ENCODE peak calls at places on chromosome 4, in nine cellular contexts. One of them, this sample, is unnamed.

GRCh38 chr4:137156054-137156453 is 376.2 kb downstream of the PCDH18 start:
- DNase-seq in iPS-NIHi11: no peak
- DNase-seq in thoracic aorta: no peak
- DNase-seq in EH: peak; percentile 91
- DNase-seq in IMR-90: peak; percentile 69
- DNase-seq in NCI-H1436: no peak
- DNase-seq in activated naive CD8-positive, alpha-beta T cell treated with anti-CD3 and anti-CD28 coated beads, Interleukin-2, amount 10 ng/mL, durations not matched to agents 7 days and 5 days: no peak
- DNase-seq in NCI-H510A: no peak
- DNase-seq in OCI-M1: no peak
- DNase-seq in this sample: no peak

GRCh38 chr4:151611960-151612359 is 148.8 kb downstream of the GATB start:
- DNase-seq in EH: no peak
- DNase-seq in NCI-H510A: no peak
- DNase-seq in iPS-NIHi11: no peak
- DNase-seq in IMR-90: no peak
- DNase-seq in NCI-H1436: no peak
- DNase-seq in activated naive CD8-positive, alpha-beta T cell treated with anti-CD3 and anti-CD28 coated beads, Interleukin-2, amount 10 ng/mL, durations not matched to agents 7 days and 5 days: no peak
- DNase-seq in OCI-M1: no peak
- DNase-seq in thoracic aorta: no peak
- DNase-seq in this sample: no peak

GRCh38 chr4:140688711-140689598 is 67.2 kb downstream of the TBC1D9 start:
- DNase-seq in NCI-H1436: no peak
- DNase-seq in OCI-M1: no peak
- DNase-seq in NCI-H510A: no peak
- DNase-seq in iPS-NIHi11: no peak
- DNase-seq in EH: peak; percentile 33
- DNase-seq in activated naive CD8-positive, alpha-beta T cell treated with anti-CD3 and anti-CD28 coated beads, Interleukin-2, amount 10 ng/mL, durations not matched to agents 7 days and 5 days: no peak
- DNase-seq in IMR-90: peak; percentile 23
- DNase-seq in thoracic aorta: no peak
- DNase-seq in this sample: no peak

GRCh38 chr4:151218343-151218742 is 58.6 kb upstream of the PRSS48 start:
- DNase-seq in iPS-NIHi11: no peak
- DNase-seq in activated naive CD8-positive, alpha-beta T cell treated with anti-CD3 and anti-CD28 coated beads, Interleukin-2, amount 10 ng/mL, durations not matched to agents 7 days and 5 days: no peak
- DNase-seq in NCI-H1436: no peak
- DNase-seq in NCI-H510A: no peak
- DNase-seq in EH: peak; percentile 41
- DNase-seq in OCI-M1: no peak
- DNase-seq in IMR-90: peak; percentile 53
- DNase-seq in thoracic aorta: no peak
- DNase-seq in this sample: no peak

GRCh38 chr4:96649536-96649935 is 809.6 kb downstream of the PDHA2 start:
- DNase-seq in thoracic aorta: no peak
- DNase-seq in activated naive CD8-positive, alpha-beta T cell treated with anti-CD3 and anti-CD28 coated beads, Interleukin-2, amount 10 ng/mL, durations not matched to agents 7 days and 5 days: no peak
- DNase-seq in NCI-H1436: no peak
- DNase-seq in EH: no peak
- DNase-seq in iPS-NIHi11: no peak
- DNase-seq in NCI-H510A: no peak
- DNase-seq in OCI-M1: peak; percentile 73
- DNase-seq in IMR-90: no peak
- DNase-seq in this sample: no peak

GRCh38 chr4:39054497-39054896 is 7.5 kb upstream of the KLHL5 start:
- DNase-seq in thoracic aorta: no peak
- DNase-seq in NCI-H1436: peak; percentile 16
- DNase-seq in activated naive CD8-positive, alpha-beta T cell treated with anti-CD3 and anti-CD28 coated beads, Interleukin-2, amount 10 ng/mL, durations not matched to agents 7 days and 5 days: no peak
- DNase-seq in IMR-90: no peak
- DNase-seq in iPS-NIHi11: no peak
- DNase-seq in EH: no peak
- DNase-seq in OCI-M1: no peak
- DNase-seq in NCI-H510A: no peak
- DNase-seq in this sample: peak; percentile 76

GRCh38 chr4:164894725-164895124 is 17.7 kb downstream of the APELA start:
- DNase-seq in OCI-M1: peak; percentile 35
- DNase-seq in EH: no peak
- DNase-seq in NCI-H510A: no peak
- DNase-seq in thoracic aorta: no peak
- DNase-seq in iPS-NIHi11: no peak
- DNase-seq in activated naive CD8-positive, alpha-beta T cell treated with anti-CD3 and anti-CD28 coated beads, Interleukin-2, amount 10 ng/mL, durations not matched to agents 7 days and 5 days: no peak
- DNase-seq in NCI-H1436: no peak
- DNase-seq in IMR-90: no peak
- DNase-seq in this sample: no peak

GRCh38 chr4:123116412-123116811 is 194.0 kb upstream of the NUDT6 start:
- DNase-seq in IMR-90: peak; percentile 47
- DNase-seq in thoracic aorta: no peak
- DNase-seq in EH: peak; percentile 36
- DNase-seq in activated naive CD8-positive, alpha-beta T cell treated with anti-CD3 and anti-CD28 coated beads, Interleukin-2, amount 10 ng/mL, durations not matched to agents 7 days and 5 days: no peak
- DNase-seq in iPS-NIHi11: no peak
- DNase-seq in NCI-H1436: no peak
- DNase-seq in OCI-M1: no peak
- DNase-seq in NCI-H510A: no peak
- DNase-seq in this sample: no peak

GRCh38 chr4:2036327-2036726 is 22.8 kb upstream of the NAT8L start:
- DNase-seq in IMR-90: no peak
- DNase-seq in iPS-NIHi11: no peak
- DNase-seq in NCI-H510A: no peak
- DNase-seq in OCI-M1: peak; percentile 32
- DNase-seq in EH: no peak
- DNase-seq in NCI-H1436: no peak
- DNase-seq in activated naive CD8-positive, alpha-beta T cell treated with anti-CD3 and anti-CD28 coated beads, Interleukin-2, amount 10 ng/mL, durations not matched to agents 7 days and 5 days: no peak
- DNase-seq in thoracic aorta: no peak
- DNase-seq in this sample: no peak

GRCh38 chr4:120452006-120452405 is 385.4 kb upstream of the MAD2L1 start:
- DNase-seq in OCI-M1: no peak
- DNase-seq in NCI-H1436: no peak
- DNase-seq in EH: no peak
- DNase-seq in NCI-H510A: no peak
- DNase-seq in activated naive CD8-positive, alpha-beta T cell treated with anti-CD3 and anti-CD28 coated beads, Interleukin-2, amount 10 ng/mL, durations not matched to agents 7 days and 5 days: no peak
- DNase-seq in iPS-NIHi11: no peak
- DNase-seq in IMR-90: no peak
- DNase-seq in thoracic aorta: no peak
- DNase-seq in this sample: no peak

GRCh38 chr4:148270600-148270999 is 171.6 kb downstream of the NR3C2 start:
- DNase-seq in IMR-90: no peak
- DNase-seq in NCI-H1436: no peak
- DNase-seq in iPS-NIHi11: peak; percentile 10
- DNase-seq in thoracic aorta: no peak
- DNase-seq in activated naive CD8-positive, alpha-beta T cell treated with anti-CD3 and anti-CD28 coated beads, Interleukin-2, amount 10 ng/mL, durations not matched to agents 7 days and 5 days: no peak
- DNase-seq in OCI-M1: no peak
- DNase-seq in EH: no peak
- DNase-seq in NCI-H510A: no peak
- DNase-seq in this sample: no peak

GRCh38 chr4:183241322-183241640 is 78.8 kb downstream of the CLDN22 start:
- DNase-seq in EH: peak; percentile 72
- DNase-seq in IMR-90: peak; percentile 93
- DNase-seq in OCI-M1: peak; percentile 92
- DNase-seq in thoracic aorta: no peak
- DNase-seq in iPS-NIHi11: no peak
- DNase-seq in activated naive CD8-positive, alpha-beta T cell treated with anti-CD3 and anti-CD28 coated beads, Interleukin-2, amount 10 ng/mL, durations not matched to agents 7 days and 5 days: no peak
- DNase-seq in NCI-H1436: no peak
- DNase-seq in NCI-H510A: no peak
- DNase-seq in this sample: no peak

GRCh38 chr4:24024157-24024556 is 134.3 kb upstream of the PPARGC1A start:
- DNase-seq in thoracic aorta: no peak
- DNase-seq in OCI-M1: no peak
- DNase-seq in EH: peak; percentile 59
- DNase-seq in NCI-H1436: no peak
- DNase-seq in NCI-H510A: no peak
- DNase-seq in IMR-90: peak; percentile 83
- DNase-seq in iPS-NIHi11: no peak
- DNase-seq in activated naive CD8-positive, alpha-beta T cell treated with anti-CD3 and anti-CD28 coated beads, Interleukin-2, amount 10 ng/mL, durations not matched to agents 7 days and 5 days: no peak
- DNase-seq in this sample: no peak

GRCh38 chr4:95510145-95510544 is 38.6 kb downstream of the UNC5C start:
- DNase-seq in EH: no peak
- DNase-seq in thoracic aorta: no peak
- DNase-seq in NCI-H510A: no peak
- DNase-seq in activated naive CD8-positive, alpha-beta T cell treated with anti-CD3 and anti-CD28 coated beads, Interleukin-2, amount 10 ng/mL, durations not matched to agents 7 days and 5 days: no peak
- DNase-seq in NCI-H1436: no peak
- DNase-seq in OCI-M1: peak; percentile 65
- DNase-seq in IMR-90: peak; percentile 13
- DNase-seq in iPS-NIHi11: no peak
- DNase-seq in this sample: peak; percentile 6

GRCh38 chr4:60189286-60189685 is 1010.8 kb upstream of the ADGRL3 start:
- DNase-seq in OCI-M1: no peak
- DNase-seq in NCI-H510A: no peak
- DNase-seq in iPS-NIHi11: no peak
- DNase-seq in NCI-H1436: no peak
- DNase-seq in EH: no peak
- DNase-seq in thoracic aorta: no peak
- DNase-seq in IMR-90: no peak
- DNase-seq in activated naive CD8-positive, alpha-beta T cell treated with anti-CD3 and anti-CD28 coated beads, Interleukin-2, amount 10 ng/mL, durations not matched to agents 7 days and 5 days: no peak
- DNase-seq in this sample: no peak

GRCh38 chr4:53497446-53498069 is 93.7 kb downstream of the LNX1 start:
- DNase-seq in iPS-NIHi11: peak; percentile 62
- DNase-seq in activated naive CD8-positive, alpha-beta T cell treated with anti-CD3 and anti-CD28 coated beads, Interleukin-2, amount 10 ng/mL, durations not matched to agents 7 days and 5 days: no peak
- DNase-seq in IMR-90: peak; percentile 59
- DNase-seq in OCI-M1: no peak
- DNase-seq in NCI-H1436: no peak
- DNase-seq in EH: peak; percentile 79
- DNase-seq in thoracic aorta: no peak
- DNase-seq in NCI-H510A: no peak
- DNase-seq in this sample: no peak

GRCh38 chr4:78310056-78310731 is 241.4 kb upstream of the ANXA3 start:
- DNase-seq in OCI-M1: no peak
- DNase-seq in NCI-H510A: no peak
- DNase-seq in iPS-NIHi11: no peak
- DNase-seq in IMR-90: no peak
- DNase-seq in thoracic aorta: no peak
- DNase-seq in EH: no peak
- DNase-seq in activated naive CD8-positive, alpha-beta T cell treated with anti-CD3 and anti-CD28 coated beads, Interleukin-2, amount 10 ng/mL, durations not matched to agents 7 days and 5 days: no peak
- DNase-seq in NCI-H1436: no peak
- DNase-seq in this sample: no peak

GRCh38 chr4:40515037-40515397 is 114.6 kb downstream of the RBM47 start:
- DNase-seq in NCI-H510A: no peak
- DNase-seq in iPS-NIHi11: no peak
- DNase-seq in EH: no peak
- DNase-seq in IMR-90: peak; percentile 7
- DNase-seq in OCI-M1: peak; percentile 50
- DNase-seq in activated naive CD8-positive, alpha-beta T cell treated with anti-CD3 and anti-CD28 coated beads, Interleukin-2, amount 10 ng/mL, durations not matched to agents 7 days and 5 days: no peak
- DNase-seq in thoracic aorta: no peak
- DNase-seq in NCI-H1436: no peak
- DNase-seq in this sample: no peak

GRCh38 chr4:163161536-163162205 is 5.0 kb downstream of the NAF1 start:
- DNase-seq in activated naive CD8-positive, alpha-beta T cell treated with anti-CD3 and anti-CD28 coated beads, Interleukin-2, amount 10 ng/mL, durations not matched to agents 7 days and 5 days: no peak
- DNase-seq in NCI-H1436: no peak
- DNase-seq in OCI-M1: no peak
- DNase-seq in NCI-H510A: no peak
- DNase-seq in thoracic aorta: no peak
- DNase-seq in EH: peak; percentile 78
- DNase-seq in IMR-90: peak; percentile 95
- DNase-seq in iPS-NIHi11: no peak
- DNase-seq in this sample: no peak

GRCh38 chr4:140426610-140427103 is 791 bp downstream of the CLGN start:
- DNase-seq in IMR-90: no peak
- DNase-seq in activated naive CD8-positive, alpha-beta T cell treated with anti-CD3 and anti-CD28 coated beads, Interleukin-2, amount 10 ng/mL, durations not matched to agents 7 days and 5 days: no peak
- DNase-seq in EH: no peak
- DNase-seq in iPS-NIHi11: peak; percentile 55
- DNase-seq in thoracic aorta: no peak
- DNase-seq in NCI-H1436: peak; percentile 72
- DNase-seq in OCI-M1: peak; percentile 51
- DNase-seq in NCI-H510A: peak; percentile 35
- DNase-seq in this sample: peak; percentile 33

GRCh38 chr4:86977621-86978184 is 42.9 kb downstream of the AFF1 start:
- DNase-seq in OCI-M1: no peak
- DNase-seq in thoracic aorta: no peak
- DNase-seq in EH: peak; percentile 80
- DNase-seq in activated naive CD8-positive, alpha-beta T cell treated with anti-CD3 and anti-CD28 coated beads, Interleukin-2, amount 10 ng/mL, durations not matched to agents 7 days and 5 days: no peak
- DNase-seq in NCI-H1436: peak; percentile 25
- DNase-seq in NCI-H510A: peak; percentile 27
- DNase-seq in iPS-NIHi11: no peak
- DNase-seq in IMR-90: peak; percentile 76
- DNase-seq in this sample: no peak

GRCh38 chr4:98746936-98747658 is 88.7 kb upstream of the TSPAN5 start:
- DNase-seq in NCI-H510A: no peak
- DNase-seq in OCI-M1: no peak
- DNase-seq in thoracic aorta: no peak
- DNase-seq in IMR-90: peak; percentile 28
- DNase-seq in activated naive CD8-positive, alpha-beta T cell treated with anti-CD3 and anti-CD28 coated beads, Interleukin-2, amount 10 ng/mL, durations not matched to agents 7 days and 5 days: no peak
- DNase-seq in NCI-H1436: no peak
- DNase-seq in iPS-NIHi11: no peak
- DNase-seq in EH: no peak
- DNase-seq in this sample: no peak

GRCh38 chr4:106021737-106022410 is 126.6 kb downstream of the NPNT start:
- DNase-seq in EH: no peak
- DNase-seq in iPS-NIHi11: no peak
- DNase-seq in OCI-M1: peak; percentile 92
- DNase-seq in IMR-90: no peak
- DNase-seq in NCI-H510A: no peak
- DNase-seq in NCI-H1436: no peak
- DNase-seq in activated naive CD8-positive, alpha-beta T cell treated with anti-CD3 and anti-CD28 coated beads, Interleukin-2, amount 10 ng/mL, durations not matched to agents 7 days and 5 days: no peak
- DNase-seq in thoracic aorta: no peak
- DNase-seq in this sample: no peak

GRCh38 chr4:182914357-182914756 is 2.8 kb downstream of the DCTD start:
- DNase-seq in iPS-NIHi11: no peak
- DNase-seq in activated naive CD8-positive, alpha-beta T cell treated with anti-CD3 and anti-CD28 coated beads, Interleukin-2, amount 10 ng/mL, durations not matched to agents 7 days and 5 days: no peak
- DNase-seq in IMR-90: no peak
- DNase-seq in EH: no peak
- DNase-seq in NCI-H510A: no peak
- DNase-seq in NCI-H1436: no peak
- DNase-seq in thoracic aorta: no peak
- DNase-seq in OCI-M1: no peak
- DNase-seq in this sample: no peak

GRCh38 chr4:61555789-61556188 is 355.7 kb downstream of the ADGRL3 start:
- DNase-seq in NCI-H1436: no peak
- DNase-seq in iPS-NIHi11: no peak
- DNase-seq in thoracic aorta: no peak
- DNase-seq in NCI-H510A: no peak
- DNase-seq in activated naive CD8-positive, alpha-beta T cell treated with anti-CD3 and anti-CD28 coated beads, Interleukin-2, amount 10 ng/mL, durations not matched to agents 7 days and 5 days: no peak
- DNase-seq in EH: no peak
- DNase-seq in OCI-M1: peak; percentile 79
- DNase-seq in IMR-90: peak; percentile 55
- DNase-seq in this sample: no peak

GRCh38 chr4:90165883-90166282 is 38.7 kb downstream of the CCSER1 start:
- DNase-seq in activated naive CD8-positive, alpha-beta T cell treated with anti-CD3 and anti-CD28 coated beads, Interleukin-2, amount 10 ng/mL, durations not matched to agents 7 days and 5 days: no peak
- DNase-seq in EH: no peak
- DNase-seq in OCI-M1: no peak
- DNase-seq in NCI-H1436: no peak
- DNase-seq in NCI-H510A: no peak
- DNase-seq in IMR-90: no peak
- DNase-seq in iPS-NIHi11: no peak
- DNase-seq in thoracic aorta: no peak
- DNase-seq in this sample: no peak

GRCh38 chr4:51835854-51836253 is 7.1 kb upstream of the DCUN1D4 start:
- DNase-seq in OCI-M1: no peak
- DNase-seq in IMR-90: no peak
- DNase-seq in activated naive CD8-positive, alpha-beta T cell treated with anti-CD3 and anti-CD28 coated beads, Interleukin-2, amount 10 ng/mL, durations not matched to agents 7 days and 5 days: no peak
- DNase-seq in NCI-H510A: no peak
- DNase-seq in iPS-NIHi11: no peak
- DNase-seq in EH: no peak
- DNase-seq in NCI-H1436: no peak
- DNase-seq in thoracic aorta: no peak
- DNase-seq in this sample: no peak

GRCh38 chr4:38132140-38132673 is 172.0 kb downstream of the PTTG2 start:
- DNase-seq in thoracic aorta: peak; percentile 57
- DNase-seq in NCI-H1436: no peak
- DNase-seq in iPS-NIHi11: no peak
- DNase-seq in NCI-H510A: no peak
- DNase-seq in IMR-90: peak; percentile 99
- DNase-seq in OCI-M1: no peak
- DNase-seq in EH: peak; percentile 95
- DNase-seq in activated naive CD8-positive, alpha-beta T cell treated with anti-CD3 and anti-CD28 coated beads, Interleukin-2, amount 10 ng/mL, durations not matched to agents 7 days and 5 days: peak; percentile 48
- DNase-seq in this sample: peak; percentile 7

GRCh38 chr4:154348657-154349056 is 142.9 kb downstream of the DCHS2 start:
- DNase-seq in thoracic aorta: no peak
- DNase-seq in NCI-H510A: no peak
- DNase-seq in OCI-M1: peak; percentile 26
- DNase-seq in EH: no peak
- DNase-seq in NCI-H1436: no peak
- DNase-seq in IMR-90: no peak
- DNase-seq in activated naive CD8-positive, alpha-beta T cell treated with anti-CD3 and anti-CD28 coated beads, Interleukin-2, amount 10 ng/mL, durations not matched to agents 7 days and 5 days: no peak
- DNase-seq in iPS-NIHi11: no peak
- DNase-seq in this sample: no peak

GRCh38 chr4:120088507-120088906 is 21.9 kb upstream of the MAD2L1 start:
- DNase-seq in iPS-NIHi11: no peak
- DNase-seq in OCI-M1: no peak
- DNase-seq in EH: no peak
- DNase-seq in IMR-90: no peak
- DNase-seq in NCI-H510A: no peak
- DNase-seq in activated naive CD8-positive, alpha-beta T cell treated with anti-CD3 and anti-CD28 coated beads, Interleukin-2, amount 10 ng/mL, durations not matched to agents 7 days and 5 days: no peak
- DNase-seq in thoracic aorta: no peak
- DNase-seq in NCI-H1436: no peak
- DNase-seq in this sample: no peak

GRCh38 chr4:186557486-186557885 is 2.1 kb upstream of the MTNR1A start:
- DNase-seq in activated naive CD8-positive, alpha-beta T cell treated with anti-CD3 and anti-CD28 coated beads, Interleukin-2, amount 10 ng/mL, durations not matched to agents 7 days and 5 days: no peak
- DNase-seq in NCI-H510A: no peak
- DNase-seq in NCI-H1436: no peak
- DNase-seq in EH: peak; percentile 79
- DNase-seq in IMR-90: peak; percentile 45
- DNase-seq in thoracic aorta: no peak
- DNase-seq in OCI-M1: no peak
- DNase-seq in iPS-NIHi11: no peak
- DNase-seq in this sample: no peak

This sample was measured in NCI-H2227 treated with DMSO at 0.1 percent for 48 hours.